ENCODE peak calls at places on chromosomes 13 and 19, in six cellular contexts. A, H, T, W, V and G are unnamed samples.

GRCh38 chr13:110541526-110541920 is 20.0 kb downstream of the RAB20 start:
- DNase-seq in A (no peak), H (no peak), T (peak; percentile 65), W (no peak), V (no peak), G (no peak)

GRCh38 chr13:34076943-34077703 is 259.2 kb downstream of the RFC3 start:
- DNase-seq in A (no peak), H (no peak), T (no peak), W (peak; percentile 33), V (peak; percentile 21), G (no peak)

GRCh38 chr19:45098521-45099464 is 5.8 kb downstream of the PPP1R37 start:
- DNase-seq in A (no peak), H (no peak), T (no peak), W (no peak), V (no peak), G (no peak)

GRCh38 chr19:19602136-19602712 is 16.3 kb downstream of the PBX4 start:
- DNase-seq in A (no peak), H (no peak), T (no peak), W (peak; percentile 45), V (no peak), G (no peak)

GRCh38 chr19:3683866-3684816 is 16.1 kb downstream of the PIP5K1C start:
- DNase-seq in A (no peak), H (no peak), T (peak; percentile 48), W (no peak), V (no peak), G (no peak)

GRCh38 chr13:40483601-40484000 is 182.8 kb downstream of the FOXO1 start:
- DNase-seq in A (no peak), H (no peak), T (no peak), W (no peak), V (no peak), G (no peak)

GRCh38 chr19:7533281-7533819 is 2.2 kb upstream of the PNPLA6 start:
- DNase-seq in A (no peak), H (peak; percentile 96), T (peak; percentile 96), W (no peak), V (no peak), G (peak; percentile 84)

GRCh38 chr13:90375851-90376250 is 971.6 kb upstream of the MIR17HG start:
- DNase-seq in A (no peak), H (no peak), T (no peak), W (no peak), V (no peak), G (no peak)

GRCh38 chr13:99978781-99979452 is 2.7 kb upstream of the ZIC2 start:
- DNase-seq in A (no peak), H (peak; percentile 87), T (no peak), W (no peak), V (peak; percentile 30), G (no peak)

GRCh38 chr13:42094641-42095040 is 46.2 kb downstream of the DGKH start:
- DNase-seq in A (no peak), H (no peak), T (no peak), W (no peak), V (no peak), G (no peak)

GRCh38 chr13:102401305-102401704 is 543 bp downstream of the FGF14 start:
- DNase-seq in A (no peak), H (peak; percentile 69), T (no peak), W (no peak), V (no peak), G (no peak)

GRCh38 chr19:44735011-44735410 is 13.5 kb upstream of the BCL3 start:
- DNase-seq in A (no peak), H (no peak), T (no peak), W (no peak), V (no peak), G (no peak)

DNA sequence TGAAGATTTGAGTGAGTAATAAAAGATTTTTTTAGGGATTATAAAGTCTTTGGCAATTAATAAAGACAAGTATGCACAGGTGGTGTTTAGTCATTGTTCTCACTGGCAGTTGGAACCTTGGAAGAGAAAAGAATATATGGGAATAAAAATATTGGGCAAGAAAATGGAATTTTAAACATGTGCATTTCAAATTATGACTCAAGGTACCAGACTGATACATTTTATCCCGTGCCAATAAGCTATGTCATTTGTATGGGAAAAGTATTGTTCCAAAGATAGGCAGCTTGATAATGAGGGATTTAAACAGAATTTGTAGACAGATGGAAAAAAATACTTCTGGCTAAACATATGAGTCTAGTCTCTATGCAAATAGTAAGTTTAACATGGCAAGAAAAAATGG is 169.6 kb upstream of the UFM1 start:
- DNase-seq in A (no peak), H (no peak), T (no peak), W (peak; percentile 60), V (no peak), G (no peak)
- H3K27ac ChIP-seq in A (no peak overlapping the region), H (peak overlapping the region; percentile 9), T (no peak overlapping the region), W (no peak overlapping the region), V (no peak overlapping the region), G (no peak overlapping the region)

GRCh38 chr19:54429176-54429495 is 13.9 kb downstream of the TTYH1 start:
- DNase-seq in A (no peak), H (peak; percentile 87), T (no peak), W (no peak), V (no peak), G (no peak)

GRCh38 chr19:54432144-54432738 is 16.8 kb upstream of the LENG8 start:
- DNase-seq in A (no peak), H (peak; percentile 30), T (peak; percentile 92), W (peak; percentile 76), V (no peak), G (no peak)

GRCh38 chr19:54431255-54431838 is 16.1 kb downstream of the TTYH1 start:
- DNase-seq in A (no peak), H (peak; percentile 81), T (no peak), W (no peak), V (no peak), G (peak; percentile 83)

GRCh38 chr19:54429545-54430227 is 14.4 kb downstream of the TTYH1 start:
- DNase-seq in A (no peak), H (peak; percentile 83), T (no peak), W (no peak), V (no peak), G (no peak)

GRCh38 chr19:54430306-54431254 is 15.3 kb downstream of the TTYH1 start:
- DNase-seq in A (no peak), H (peak; percentile 92), T (no peak), W (peak; percentile 46), V (peak; percentile 77), G (no peak)
- H3K27ac ChIP-seq in A (no peak overlapping the region), H (no peak overlapping the region), T (no peak overlapping the region), W (no peak overlapping the region), V (no peak overlapping the region), G (no peak overlapping the region)

DNA sequence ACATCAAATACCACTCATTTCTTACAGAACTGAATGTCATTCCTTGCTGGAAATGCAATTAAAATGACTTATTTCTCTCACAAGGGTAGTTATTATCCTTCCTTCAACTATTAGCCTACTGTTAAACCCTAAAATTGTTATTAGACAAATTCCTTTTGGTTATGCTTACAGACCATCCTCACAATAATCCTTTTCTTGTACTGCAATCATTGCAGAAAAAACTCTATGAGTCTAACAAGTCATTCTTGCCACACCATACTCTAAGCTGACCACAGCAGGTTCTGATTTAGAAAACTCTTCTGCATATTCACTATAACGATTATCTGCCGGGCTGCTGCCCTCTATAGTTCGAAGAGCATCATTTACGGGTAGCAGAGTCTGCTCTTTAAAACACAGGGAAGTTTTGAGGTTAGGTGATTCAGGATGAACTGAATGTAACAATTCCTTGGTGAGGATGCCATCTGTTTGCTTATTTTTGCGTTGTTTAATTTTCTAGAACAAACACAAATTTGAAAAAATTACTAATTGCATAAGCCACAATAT is 38.2 kb downstream of the MTMR6 start:
- DNase-seq in A (no peak), H (no peak), T (no peak), W (no peak), V (peak; percentile 43), G (no peak)
- H3K27ac ChIP-seq in A (no peak overlapping the region), H (no peak overlapping the region), T (no peak overlapping the region), W (no peak overlapping the region), V (no peak overlapping the region), G (no peak overlapping the region)

GRCh38 chr19:5914358-5914774 is 312 bp downstream of the CAPS start:
- DNase-seq in A (no peak), H (peak; percentile 80), T (no peak), W (no peak), V (no peak), G (no peak)

GRCh38 chr19:5915782-5916165 is 1.7 kb downstream of the CAPS start:
- DNase-seq in A (no peak), H (peak; percentile 77), T (no peak), W (no peak), V (no peak), G (no peak)

GRCh38 chr19:5913739-5914357 is at the start of gene CAPS:
- DNase-seq in A (no peak), H (peak; percentile 99), T (no peak), W (peak; percentile 74), V (no peak), G (peak; percentile 89)

GRCh38 chr19:5916201-5916708 is 2.2 kb downstream of the CAPS start:
- DNase-seq in A (no peak), H (peak; percentile 32), T (no peak), W (no peak), V (no peak), G (no peak)

DNA sequence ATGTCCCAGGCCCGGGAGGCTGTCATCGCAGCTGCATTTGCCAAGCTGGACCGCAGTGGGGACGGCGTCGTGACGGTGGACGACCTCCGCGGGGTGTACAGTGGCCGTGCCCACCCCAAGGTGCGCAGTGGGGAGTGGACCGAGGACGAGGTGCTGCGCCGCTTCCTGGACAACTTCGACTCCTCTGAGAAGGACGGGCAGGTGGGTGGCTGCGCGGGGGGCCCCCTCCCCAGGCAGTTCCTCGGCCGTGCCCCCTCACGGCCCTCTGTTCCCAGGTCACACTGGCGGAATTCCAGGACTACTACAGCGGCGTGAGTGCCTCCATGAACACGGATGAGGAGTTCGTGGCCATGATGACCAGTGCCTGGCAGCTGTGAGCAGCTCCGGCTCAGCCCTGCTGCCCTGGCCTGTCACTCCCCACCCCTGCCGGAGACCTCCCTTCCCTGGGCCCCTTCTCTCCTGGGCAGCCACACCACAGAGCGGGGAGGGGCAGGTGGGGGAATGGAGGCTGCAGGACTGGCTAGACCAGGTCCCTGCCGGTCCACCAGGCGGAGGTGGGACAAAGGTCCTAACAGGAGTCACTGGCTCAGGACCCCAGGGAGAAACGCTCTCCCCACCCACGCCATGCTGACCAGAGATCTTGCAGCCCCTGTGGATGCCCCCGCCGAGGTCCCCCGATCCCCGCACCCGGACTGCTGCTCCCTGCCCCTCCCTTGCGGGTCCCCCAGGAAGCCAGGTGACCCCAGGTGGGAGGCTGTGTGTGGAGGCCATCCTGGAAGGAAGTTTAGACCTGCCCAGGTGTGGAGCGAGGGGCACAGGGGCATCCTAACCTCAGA is 1.1 kb downstream of the CAPS start:
- DNase-seq in A (no peak), H (no peak), T (peak; percentile 84), W (no peak), V (peak; percentile 79), G (peak; percentile 75)
- H3K27ac ChIP-seq in A (peak overlapping the region; percentile 2), H (no peak overlapping the region), T (peak overlapping the region; percentile 74), W (peak overlapping the region; percentile 84), V (peak overlapping the region; percentile 90), G (no peak overlapping the region)

GRCh38 chr19:18436651-18437478 is 1.1 kb downstream of the ISYNA1 start:
- DNase-seq in A (no peak), H (peak; percentile 99), T (peak; percentile 80), W (no peak), V (peak; percentile 92), G (peak; percentile 81)
- H3K27ac ChIP-seq in A (no peak overlapping the region), H (no peak overlapping the region), T (peak overlapping the region; percentile 57), W (peak overlapping the region; percentile 94), V (peak overlapping the region; percentile 73), G (no peak overlapping the region)